ENCODE peak calls at places on chromosomes 3 and 15, in ten cellular contexts. E, X, Z, V, Y, M, R, K, J and O are unnamed samples.

GRCh38 chr3:65246561-65246960 is 558.8 kb upstream of the ADAMTS9 start:
- DNase-seq in E (no peak), X (no peak), Z (no peak), V (no peak), Y (no peak), M (no peak), R (no peak), K (no peak), J (no peak), O (no peak)

GRCh38 chr15:50710585-50710984 is 24.0 kb upstream of the TRPM7 start:
- DNase-seq in E (no peak), X (no peak), Z (no peak), V (no peak), Y (no peak), M (no peak), R (no peak), K (no peak), J (no peak), O (no peak)

GRCh38 chr3:131840151-131840797 is 194.5 kb downstream of the CPNE4 start:
- DNase-seq in E (no peak), X (no peak), Z (no peak), V (no peak), Y (no peak), M (no peak), R (no peak), K (no peak), J (no peak), O (no peak)

GRCh38 chr3:113559011-113559410 is 26.7 kb downstream of the SIDT1 start:
- DNase-seq in E (no peak), X (no peak), Z (no peak), V (no peak), Y (no peak), M (no peak), R (no peak), K (no peak), J (no peak), O (no peak)

GRCh38 chr3:152305075-152305474 is 36.3 kb downstream of the MBNL1 start:
- DNase-seq in E (no peak), X (no peak), Z (no peak), V (no peak), Y (no peak), M (no peak), R (no peak), K (no peak), J (no peak), O (no peak)

GRCh38 chr3:7536510-7536909 is 675.6 kb downstream of the GRM7 start:
- DNase-seq in E (no peak), X (no peak), Z (no peak), V (no peak), Y (no peak), M (no peak), R (no peak), K (no peak), J (no peak), O (peak; percentile 96)

GRCh38 chr3:172029425-172030128 is 9.8 kb upstream of the FNDC3B start:
- DNase-seq in E (no peak), X (no peak), Z (no peak), V (no peak), Y (no peak), M (no peak), R (no peak), K (no peak), J (no peak), O (no peak)

GRCh38 chr3:53194218-53195065 is 33.4 kb downstream of the PRKCD start:
- DNase-seq in E (peak; percentile 39), X (peak; percentile 71), Z (no peak), V (no peak), Y (no peak), M (no peak), R (no peak), K (no peak), J (no peak), O (peak; percentile 89)

GRCh38 chr3:65854606-65855304 is 184.0 kb downstream of the MAGI1 start:
- DNase-seq in E (no peak), X (no peak), Z (no peak), V (no peak), Y (no peak), M (peak; percentile 72), R (peak; percentile 66), K (no peak), J (no peak), O (no peak)

GRCh38 chr15:92524161-92524560 is 130.5 kb downstream of the ST8SIA2 start:
- DNase-seq in E (no peak), X (no peak), Z (no peak), V (no peak), Y (no peak), M (no peak), R (no peak), K (no peak), J (no peak), O (peak; percentile 51)

GRCh38 chr3:28000608-28001007 is 240.8 kb upstream of the CMC1 start:
- DNase-seq in E (no peak), X (no peak), Z (no peak), V (no peak), Y (no peak), M (no peak), R (no peak), K (no peak), J (no peak), O (no peak)

GRCh38 chr3:194548346-194549321 is 61.8 kb upstream of the ATP13A3 start:
- DNase-seq in E (peak; percentile 86), X (no peak), Z (no peak), V (no peak), Y (no peak), M (no peak), R (no peak), K (no peak), J (no peak), O (peak; percentile 61)

GRCh38 chr3:197949767-197950660 is at the start of gene RPL35A:
- DNase-seq in E (peak; percentile 98), X (peak; percentile 92), Z (peak; percentile 98), V (peak; percentile 83), Y (peak; percentile 43), M (peak; percentile 85), R (peak; percentile 87), K (peak; percentile 63), J (peak; percentile 93), O (peak; percentile 87)
- TF ChIP-seq POLR2A in E (peak; percentile 99), X (peak; percentile 79), Z (peak; percentile 81), V (peak; percentile 81), Y (peak; percentile 58), M (peak; percentile 62), R (peak; percentile 87), K (peak; percentile 96), J (peak; percentile 91), O (peak; percentile 77)

DNA sequence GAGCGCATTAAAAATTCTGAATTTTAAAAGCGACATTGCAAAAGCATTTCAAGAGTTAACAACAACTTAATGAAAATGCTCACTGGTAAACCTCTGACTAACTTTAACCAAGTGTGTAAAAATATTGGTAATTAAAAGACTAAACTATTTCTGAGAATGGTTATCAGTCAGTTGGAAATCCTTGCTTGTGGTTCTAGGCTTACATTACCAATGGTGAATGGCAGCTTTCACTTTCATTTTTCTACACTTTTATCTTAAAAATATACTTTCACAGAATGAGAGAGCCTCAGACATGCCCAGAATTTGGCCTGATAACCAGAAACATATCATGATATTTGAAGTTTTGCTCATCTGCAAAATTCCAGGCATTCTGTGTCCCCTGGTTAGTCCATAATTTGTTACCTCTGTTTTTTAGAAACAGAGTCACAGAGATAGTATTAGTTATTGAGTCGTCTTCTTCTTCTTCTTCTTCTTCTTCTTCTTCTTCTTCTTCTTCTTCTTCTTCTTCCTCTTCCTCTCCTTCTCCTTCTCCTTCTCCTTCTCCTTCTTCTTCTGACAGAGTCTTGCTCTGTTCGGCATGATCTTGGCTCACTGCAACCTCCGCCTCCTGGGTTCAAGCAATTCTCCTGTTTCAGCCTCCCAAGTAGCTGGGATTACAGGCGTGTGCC is 5.5 kb upstream of the RNF111 start:
- DNase-seq in E (no peak), X (no peak), Z (no peak), V (no peak), Y (no peak), M (no peak), R (no peak), K (no peak), J (no peak), O (no peak)
- H3K27ac ChIP-seq in E (no peak overlapping the region), X (no peak overlapping the region), Z (no peak overlapping the region), V (no peak overlapping the region), Y (no peak overlapping the region), M (peak overlapping the region; percentile 11), R (no peak overlapping the region), K (no peak overlapping the region), J (no peak overlapping the region), O (no peak overlapping the region)

DNA sequence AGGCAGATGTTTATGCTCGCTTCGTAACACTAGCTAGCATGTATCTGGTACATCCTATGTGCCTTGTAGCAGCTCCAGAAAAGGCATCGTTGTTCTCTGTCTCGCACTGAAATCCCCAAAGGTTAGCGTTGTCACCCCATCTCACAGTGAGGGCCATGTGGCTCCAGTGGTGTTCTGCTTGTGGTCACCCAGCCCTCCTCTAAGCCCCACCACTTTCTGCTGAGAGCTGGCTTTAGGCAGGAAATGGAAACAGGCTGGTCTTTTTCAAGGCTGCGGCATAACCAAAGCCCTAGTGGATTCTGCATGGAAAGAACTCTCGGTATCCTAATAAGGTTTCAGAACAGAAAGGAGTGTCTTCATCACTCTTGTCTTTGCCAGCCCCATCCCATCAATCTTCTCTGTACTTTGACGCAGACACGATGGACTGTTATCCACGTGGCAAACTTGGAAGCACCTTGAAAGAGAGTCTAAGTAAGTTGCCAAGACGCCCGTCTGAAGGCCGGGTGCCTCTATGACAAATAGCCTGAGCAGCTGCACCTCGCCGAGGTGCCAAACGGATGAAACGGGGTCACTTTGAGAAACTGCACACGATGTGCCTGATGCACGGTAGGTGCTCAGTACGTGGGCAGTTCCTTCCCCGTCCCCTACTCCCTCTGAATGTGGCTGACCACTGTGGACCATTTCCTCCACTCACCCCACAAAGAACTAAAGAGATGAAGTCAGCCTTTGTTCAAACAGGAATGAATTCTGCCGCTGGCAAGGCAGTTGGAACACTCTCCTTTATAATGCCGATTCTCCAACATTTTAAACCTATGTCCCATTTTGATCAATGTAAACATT is 57.8 kb upstream of the MEF2A start:
- DNase-seq in E (no peak), X (peak; percentile 59), Z (no peak), V (no peak), Y (no peak), M (no peak), R (no peak), K (no peak), J (no peak), O (no peak)
- H3K4me3 ChIP-seq in E (no peak overlapping the region), X (peak overlapping the region; percentile 14), Z (peak overlapping the region; percentile 6), V (no peak overlapping the region), Y (no peak overlapping the region), M (no peak overlapping the region), R (no peak overlapping the region), K (no peak overlapping the region), J (no peak overlapping the region), O (no peak overlapping the region)

DNA sequence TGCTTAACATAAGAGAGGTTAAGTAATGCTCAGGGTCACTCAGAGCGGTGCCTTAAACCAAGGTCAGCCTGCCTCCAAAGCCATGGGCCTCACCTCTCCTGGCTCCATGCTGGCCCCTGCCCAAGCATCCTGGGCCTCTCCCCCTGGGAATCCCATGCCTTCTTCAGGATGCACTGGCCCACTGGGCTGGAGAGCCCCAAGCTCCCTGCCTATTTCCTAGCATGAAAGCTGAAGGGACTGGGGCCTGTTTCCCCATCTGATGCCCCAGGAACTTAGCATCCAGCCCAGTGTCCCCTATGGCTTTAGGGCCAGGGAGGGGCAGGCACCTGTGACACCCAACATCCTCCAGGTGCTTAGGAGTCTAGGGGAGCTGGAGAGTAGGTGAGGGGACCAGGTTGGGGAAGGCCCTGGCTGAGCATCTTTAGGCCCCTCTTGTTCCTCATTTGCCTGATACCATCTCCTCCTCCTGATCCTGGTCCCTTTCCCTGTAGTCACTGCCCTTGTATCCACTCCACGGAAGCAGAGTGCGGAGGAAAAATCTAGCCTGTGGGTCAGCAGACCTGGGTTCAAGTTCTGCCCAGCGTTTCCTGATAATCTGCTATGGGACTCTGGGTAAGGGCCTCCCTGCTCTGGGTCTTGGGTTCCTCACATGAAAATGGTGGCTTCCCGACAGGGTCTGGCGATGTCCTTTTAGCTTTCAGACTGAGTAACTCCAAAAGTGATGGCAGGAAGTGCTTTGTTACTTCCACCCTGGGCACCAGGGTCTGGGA is 28.6 kb downstream of the EHD4 start:
- DNase-seq in E (no peak), X (no peak), Z (no peak), V (no peak), Y (no peak), M (no peak), R (no peak), K (no peak), J (no peak), O (no peak)
- TF ChIP-seq POLR2A in E (no peak), X (no peak), Z (no peak), V (no peak), Y (no peak), M (no peak), R (no peak), K (no peak), J (no peak), O (no peak)